ENCODE peak calls at places on chromosome 2, in six cellular contexts. S is stimulated activated CD4-positive, alpha-beta T cell treated with anti-CD3 and anti-CD28 coated beads, TNF-alpha, amount 100 ng/mL, for 1 hour; Q is activated T-cell treated with anti-CD3 and anti-CD28 coated beads for 1 hour; P is Caco-2; U is hippocampal formation; I is frontal cortex. K is an unnamed sample.

GRCh38 chr2:29747786-29748470 is 173.5 kb downstream of the ALK start:
- DNase-seq in S (no peak), Q (no peak), P (no peak), U (no peak), I (peak), K (no peak)

GRCh38 chr2:140158259-140158658 is 1378.1 kb upstream of the NXPH2 start:
- DNase-seq in S (no peak), Q (no peak), P (no peak), U (no peak), I (no peak), K (no peak)

GRCh38 chr2:33633295-33633694 is 34.2 kb upstream of the FAM98A start:
- DNase-seq in S (no peak), Q (no peak), P (no peak), U (no peak), I (no peak), K (no peak)

GRCh38 chr2:26581991-26582842 is 58.9 kb downstream of the CIB4 start:
- DNase-seq in S (no peak), Q (no peak), P (no peak), U (no peak), I (no peak), K (no peak)

GRCh38 chr2:206728277-206729199 is 10.3 kb upstream of the DYTN start:
- DNase-seq in S (no peak), Q (no peak), P (no peak), U (peak), I (peak), K (no peak)

GRCh38 chr2:202140522-202141292 is 67.7 kb downstream of the KIAA2012 start:
- DNase-seq in S (no peak), Q (no peak), P (no peak), U (no peak), I (no peak), K (no peak)

GRCh38 chr2:99877963-99878362 is 264.4 kb downstream of the AFF3 start:
- DNase-seq in S (no peak), Q (no peak), P (no peak), U (no peak), I (no peak), K (no peak)

GRCh38 chr2:28263690-28264089 is 129.0 kb upstream of the FOSL2 start:
- DNase-seq in S (no peak), Q (no peak), P (no peak), U (no peak), I (no peak), K (no peak)

GRCh38 chr2:207750315-207750714 is 19.4 kb downstream of the FZD5 start:
- DNase-seq in S (no peak), Q (no peak), P (no peak), U (no peak), I (no peak), K (peak)

GRCh38 chr2:228181098-228182019 is at the start of gene SPHKAP:
- DNase-seq in S (no peak), Q (no peak), P (no peak), U (no peak), I (peak), K (peak)

GRCh38 chr2:126898636-126899035 is at the start of gene TEX51:
- DNase-seq in S (no peak), Q (no peak), P (no peak), U (no peak), I (no peak), K (no peak)

GRCh38 chr2:67841711-67842110 is 221.1 kb downstream of the C1D start:
- DNase-seq in S (no peak), Q (no peak), P (no peak), U (no peak), I (no peak), K (no peak)

GRCh38 chr2:240922982-240923537 is 16.9 kb downstream of the CROCC2 start:
- DNase-seq in S (no peak), Q (no peak), P (no peak), U (no peak), I (no peak), K (peak)

GRCh38 chr2:55519908-55520885 is 679 bp downstream of the CFAP36 start:
- DNase-seq in S (peak), Q (peak), P (no peak), U (peak), I (peak), K (peak)

GRCh38 chr2:154673694-154674093 is 24.8 kb upstream of the KCNJ3 start:
- DNase-seq in S (no peak), Q (no peak), P (no peak), U (no peak), I (no peak), K (peak)

GRCh38 chr2:127932199-127932877 is 46.6 kb upstream of the AMMECR1L start:
- DNase-seq in S (no peak), Q (no peak), P (peak), U (no peak), I (no peak), K (no peak)

GRCh38 chr2:142008135-142008744 is 122.6 kb downstream of the LRP1B start:
- DNase-seq in S (no peak), Q (no peak), P (no peak), U (no peak), I (no peak), K (no peak)

GRCh38 chr2:9548506-9548905 is 7.1 kb downstream of the ADAM17 start:
- DNase-seq in S (no peak), Q (no peak), P (no peak), U (no peak), I (no peak), K (no peak)

GRCh38 chr2:164146478-164146877 is 410.7 kb upstream of the FIGN start:
- DNase-seq in S (no peak), Q (no peak), P (no peak), U (no peak), I (no peak), K (no peak)

GRCh38 chr2:83522891-83523493 is 936.1 kb downstream of the SUCLG1 start:
- DNase-seq in S (no peak), Q (no peak), P (no peak), U (no peak), I (no peak), K (no peak)

GRCh38 chr2:47344890-47345583 is 57.9 kb upstream of the MSH2 start:
- DNase-seq in S (no peak), Q (no peak), P (peak), U (peak), I (peak), K (peak)

GRCh38 chr2:40451926-40452605 is at the start of gene SLC8A1:
- DNase-seq in S (no peak), Q (no peak), P (no peak), U (no peak), I (peak), K (peak)

GRCh38 chr2:216665717-216666116 is 29.6 kb downstream of the IGFBP5 start:
- DNase-seq in S (no peak), Q (no peak), P (no peak), U (no peak), I (no peak), K (peak)

GRCh38 chr2:43569921-43570320 is 25.9 kb downstream of the THADA start:
- DNase-seq in S (no peak), Q (no peak), P (no peak), U (no peak), I (no peak), K (no peak)

GRCh38 chr2:75466708-75467311 is 93.9 kb downstream of the EVA1A start:
- DNase-seq in S (no peak), Q (no peak), P (peak), U (no peak), I (no peak), K (peak)